ENCODE peak calls at places on chromosomes 16 and 17, in ten cellular contexts. N is suprapubic skin, W is upper lobe of left lung, F is breast epithelium, D is HCT116, I is body of pancreas, V is A549, A is prostate gland, J is Peyer's patch, R is uterus. Z is an unnamed sample. For H3K4me1, the result is how much of the 10 kb centered on the place peaks cover.

GRCh38 chr17:1999557-2000251 is 25.4 kb downstream of the RTN4RL1 start:
- DNase-seq in V (peak), A (peak), D (no peak), J (peak), N (peak), W (peak), R (no peak), F (peak), I (peak), Z (no peak)

GRCh38 chr17:18862011-18862410 is 4.1 kb downstream of the PRPSAP2 start:
- DNase-seq in I (no peak), D (no peak), A (no peak), N (no peak), F (no peak), R (no peak), W (no peak), J (peak), V (no peak), Z (no peak)

GRCh38 chr16:57663436-57663835 is 4.7 kb upstream of the ADGRG3 start:
- DNase-seq in D (no peak), J (no peak), V (no peak), R (no peak), F (no peak), W (no peak), N (no peak), I (no peak), A (no peak), Z (no peak)

GRCh38 chr16:70407811-70408274 is 31.1 kb downstream of the ST3GAL2 start:
- DNase-seq in V (no peak), I (no peak), A (no peak), W (no peak), R (no peak), F (no peak), D (no peak), J (no peak), N (no peak), Z (no peak)

GRCh38 chr16:53809088-53809951 is 105.4 kb downstream of the FTO start:
- DNase-seq in R (no peak), D (no peak), A (no peak), N (no peak), W (no peak), J (no peak), F (no peak), V (no peak), I (no peak), Z (no peak)

GRCh38 chr17:32445075-32445427 is 741 bp downstream of the PSMD11 start:
- DNase-seq in N (no peak), W (peak), F (no peak), R (no peak), I (peak), V (peak), A (peak), J (peak), D (no peak), Z (no peak)

GRCh38 chr17:61581611-61582349 is 9.2 kb downstream of the NACA2 start:
- DNase-seq in A (no peak), I (no peak), D (no peak), W (no peak), N (no peak), V (no peak), F (no peak), J (no peak), R (no peak), Z (no peak)

GRCh38 chr17:63433746-63434591 is 12.1 kb downstream of the CYB561 start:
- DNase-seq in W (peak), V (peak), R (peak), D (no peak), I (peak), J (peak), N (peak), A (peak), F (no peak), Z (no peak)

GRCh38 chr16:681746-682427 is 1.7 kb downstream of the STUB1 start:
- DNase-seq in I (no peak), F (no peak), W (no peak), R (no peak), A (no peak), V (no peak), J (no peak), D (no peak), N (no peak), Z (no peak)

GRCh38 chr17:21248495-21248894 is 4.7 kb downstream of the NATD1 start:
- DNase-seq in A (no peak), J (no peak), F (no peak), D (no peak), N (no peak), V (no peak), R (no peak), I (no peak), W (no peak), Z (no peak)

GRCh38 chr17:3626831-3627565 is 9.1 kb downstream of the SHPK start:
- DNase-seq in R (no peak), F (no peak), D (no peak), A (no peak), J (no peak), W (no peak), N (no peak), V (no peak), I (no peak), Z (no peak)

GRCh38 chr17:48472485-48473281 is 42.7 kb upstream of the SKAP1 start:
- DNase-seq in R (no peak), V (peak), I (no peak), A (no peak), F (no peak), J (no peak), D (peak), W (no peak), N (no peak), Z (no peak)

GRCh38 chr16:17548825-17549224 is 78.1 kb upstream of the XYLT1 start:
- DNase-seq in N (no peak), A (no peak), D (no peak), J (no peak), W (no peak), R (no peak), I (no peak), V (no peak), F (no peak), Z (no peak)

GRCh38 chr16:11681526-11681925 is 13.3 kb downstream of the SNN start:
- DNase-seq in I (no peak), A (no peak), N (peak), D (no peak), R (peak), J (peak), V (no peak), F (no peak), W (peak), Z (no peak)

GRCh38 chr16:24070851-24071250 is 185.3 kb upstream of the CACNG3 start:
- DNase-seq in R (no peak), N (no peak), W (no peak), D (peak), F (no peak), I (peak), A (no peak), V (peak), J (peak), Z (no peak)

GRCh38 chr16:19540241-19540970 is 15.1 kb upstream of the VPS35L start:
- DNase-seq in F (no peak), J (no peak), A (no peak), I (no peak), W (no peak), N (no peak), D (no peak), V (no peak), R (no peak), Z (no peak)

GRCh38 chr17:6995500-6996255 is at the start of gene ALOX12:
- DNase-seq in N (no peak), D (no peak), I (no peak), A (peak), W (peak), F (peak), R (peak), J (no peak), V (no peak), Z (no peak)

GRCh38 chr17:68133370-68134045 is 98.0 kb downstream of the KPNA2 start:
- DNase-seq in I (no peak), A (no peak), R (no peak), D (no peak), V (no peak), W (no peak), F (no peak), N (no peak), J (no peak), Z (no peak)

GRCh38 chr17:83202002-83203000 is 122.9 kb downstream of the METRNL start:
- DNase-seq in I (peak), D (no peak), W (peak), A (peak), V (no peak), F (no peak), J (peak), N (peak), R (peak), Z (no peak)

GRCh38 chr16:27806388-27806787 is 256.4 kb downstream of the KATNIP start:
- DNase-seq in D (no peak), V (no peak), N (no peak), A (no peak), F (no peak), J (no peak), I (no peak), W (no peak), R (no peak), Z (no peak)

GRCh38 chr16:12639044-12639443 is 164.6 kb downstream of the CPPED1 start:
- DNase-seq in I (no peak), N (no peak), W (no peak), J (no peak), D (no peak), V (peak), R (no peak), F (no peak), A (no peak), Z (no peak)

GRCh38 chr16:57810197-57811024 is 8.1 kb upstream of the KIFC3 start:
- DNase-seq in N (peak), J (peak), D (peak), A (peak), I (peak), F (peak), V (peak), R (peak), W (peak), Z (peak)

GRCh38 chr17:65800655-65801054 is 239.2 kb upstream of the AXIN2 start:
- DNase-seq in D (no peak), R (no peak), J (no peak), W (no peak), F (no peak), N (no peak), V (no peak), I (no peak), A (no peak), Z (no peak)

GRCh38 chr17:43856141-43856540 is 9.2 kb downstream of the CD300LG start:
- DNase-seq in R (no peak), I (no peak), A (no peak), V (no peak), D (no peak), F (no peak), W (no peak), N (no peak), J (no peak), Z (no peak)

GRCh38 chr16:35188288-35189155 is 1729.1 kb downstream of the TP53TG3F start:
- DNase-seq in J (no peak), N (no peak), V (peak), I (peak), D (no peak), A (no peak), W (no peak), F (no peak), R (no peak), Z (no peak)

GRCh38 chr16:25553711-25554436 is 137.9 kb upstream of the HS3ST4 start:
- DNase-seq in J (no peak), F (no peak), I (peak), N (no peak), D (no peak), R (no peak), V (peak), W (no peak), A (no peak), Z (no peak)

GRCh38 chr16:56671706-56672105 is 2.1 kb downstream of the MT1H start:
- DNase-seq in D (no peak), N (no peak), R (no peak), V (no peak), A (no peak), F (no peak), W (no peak), I (no peak), J (no peak), Z (no peak)

GRCh38 chr16:22324787-22325597 is 27.8 kb downstream of the POLR3E start:
- DNase-seq in I (no peak), D (no peak), J (no peak), W (no peak), F (no peak), V (no peak), A (no peak), R (no peak), N (no peak), Z (no peak)

GRCh38 chr17:7293131-7293557 is 1.3 kb downstream of the YBX2 start:
- DNase-seq in I (no peak), D (no peak), N (no peak), R (no peak), W (no peak), A (no peak), J (no peak), V (no peak), F (no peak), Z (no peak)

GRCh38 chr17:61551255-61551742 is 39.7 kb downstream of the NACA2 start:
- DNase-seq in W (no peak), V (peak), N (no peak), D (peak), A (no peak), R (no peak), J (no peak), I (no peak), F (no peak), Z (no peak)

GRCh38 chr17:47935961-47936360 is 5.4 kb upstream of the PNPO start:
- DNase-seq in W (no peak), F (no peak), J (no peak), N (no peak), R (no peak), A (no peak), V (peak), I (no peak), D (peak), Z (no peak)

GRCh38 chr17:82837586-82838320 is 2.1 kb downstream of the ZNF750 start:
- DNase-seq in F (no peak), V (no peak), R (no peak), A (no peak), N (no peak), J (no peak), W (no peak), D (no peak), I (no peak), Z (no peak)

GRCh38 chr17:35879748-35880654 is at the start of gene CCL5:
- DNase-seq in I (peak), A (no peak), R (no peak), V (no peak), J (peak), W (no peak), D (no peak), N (no peak), F (no peak), Z (no peak)
- TF ChIP-seq POLR2A in I (peak), A (no peak), R (no peak), V (no peak), J (peak), W (no peak), D (no peak), N (peak), F (no peak), Z (no peak)

DNA sequence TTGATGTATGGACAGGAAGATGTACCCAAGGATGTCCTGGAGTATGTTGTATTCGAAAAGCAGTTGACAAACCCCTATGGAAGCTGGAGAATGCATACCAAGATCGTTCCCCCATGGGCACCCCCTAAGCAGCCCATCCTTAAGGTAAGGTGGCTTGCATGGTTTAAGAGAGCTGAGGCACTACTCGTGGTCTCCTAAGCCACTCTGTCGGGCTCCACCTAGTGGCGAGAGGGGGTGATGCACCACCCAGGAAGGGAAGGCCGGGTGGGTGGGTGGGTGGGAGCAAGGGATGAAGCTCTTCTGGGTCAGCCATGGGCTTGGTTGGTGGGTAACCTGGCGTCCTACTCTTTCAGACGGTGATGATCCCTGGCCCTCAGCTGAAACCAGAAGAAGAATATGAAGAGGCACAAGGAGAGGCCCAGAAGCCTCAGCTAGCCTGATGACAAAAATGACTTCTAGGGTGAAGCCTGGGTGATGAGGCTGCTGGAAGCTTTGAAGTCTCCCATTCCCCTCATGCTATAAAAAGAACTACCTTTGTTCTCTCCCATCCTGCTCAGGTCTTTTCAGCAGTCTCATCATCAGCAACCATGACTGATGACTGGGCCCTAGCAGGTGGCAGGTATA is 21.5 kb downstream of the GPR179 start:
- DNase-seq in R (peak), A (no peak), D (peak), W (peak), V (peak), I (peak), F (no peak), N (no peak), J (peak), Z (no peak)
- TF ChIP-seq CTCF in R (peak), A (peak), D (peak), W (peak), V (peak), I (peak), F (no peak), N (peak), J (peak), Z (no peak)

GRCh38 chr17:76272541-76273434 is 7.6 kb downstream of the UBALD2 start:
- DNase-seq in J (peak), A (no peak), R (no peak), I (no peak), N (no peak), V (no peak), W (no peak), D (no peak), F (no peak), Z (no peak)

GRCh38 chr17:76273435-76273921 is 8.3 kb downstream of the UBALD2 start:
- DNase-seq in F (no peak), V (no peak), N (peak), I (no peak), D (no peak), R (no peak), J (no peak), W (no peak), A (no peak), Z (no peak)

GRCh38 chr17:76275382-76276068 is 10.4 kb downstream of the UBALD2 start:
- DNase-seq in V (no peak), A (no peak), J (no peak), D (no peak), I (no peak), W (no peak), N (no peak), R (no peak), F (no peak), Z (no peak)

GRCh38 chr17:76274559-76274956 is 9.4 kb downstream of the UBALD2 start:
- DNase-seq in J (no peak), V (no peak), I (no peak), F (no peak), A (no peak), D (no peak), W (no peak), N (no peak), R (no peak), Z (no peak)

GRCh38 chr17:76273923-76274558 is 8.9 kb downstream of the UBALD2 start:
- DNase-seq in F (no peak), I (no peak), A (no peak), D (no peak), V (no peak), R (no peak), J (no peak), N (no peak), W (no peak), Z (no peak)
- H3K4me1 ChIP-seq in F (under half), I (under half), A (under half), D (under half), V (under half), R (under half), J (under half), N (half or more), W (half or more), Z (under half)

GRCh38 chr17:27463235-27463677 is 7.0 kb downstream of the KSR1 start:
- DNase-seq in I (no peak), W (no peak), J (no peak), D (no peak), V (no peak), R (no peak), F (no peak), N (no peak), A (no peak), Z (no peak)

GRCh38 chr17:27464431-27464830 is 8.2 kb downstream of the KSR1 start:
- DNase-seq in A (no peak), R (no peak), F (no peak), J (no peak), D (no peak), W (no peak), I (no peak), N (no peak), V (no peak), Z (no peak)

GRCh38 chr17:27469256-27469655 is 13.0 kb downstream of the KSR1 start:
- DNase-seq in N (no peak), A (no peak), R (no peak), W (no peak), J (no peak), V (no peak), D (no peak), F (no peak), I (no peak), Z (no peak)

GRCh38 chr17:27466376-27466747 is 10.1 kb downstream of the KSR1 start:
- DNase-seq in F (no peak), W (no peak), V (no peak), D (no peak), A (no peak), J (peak), I (no peak), R (no peak), N (no peak), Z (no peak)

DNA sequence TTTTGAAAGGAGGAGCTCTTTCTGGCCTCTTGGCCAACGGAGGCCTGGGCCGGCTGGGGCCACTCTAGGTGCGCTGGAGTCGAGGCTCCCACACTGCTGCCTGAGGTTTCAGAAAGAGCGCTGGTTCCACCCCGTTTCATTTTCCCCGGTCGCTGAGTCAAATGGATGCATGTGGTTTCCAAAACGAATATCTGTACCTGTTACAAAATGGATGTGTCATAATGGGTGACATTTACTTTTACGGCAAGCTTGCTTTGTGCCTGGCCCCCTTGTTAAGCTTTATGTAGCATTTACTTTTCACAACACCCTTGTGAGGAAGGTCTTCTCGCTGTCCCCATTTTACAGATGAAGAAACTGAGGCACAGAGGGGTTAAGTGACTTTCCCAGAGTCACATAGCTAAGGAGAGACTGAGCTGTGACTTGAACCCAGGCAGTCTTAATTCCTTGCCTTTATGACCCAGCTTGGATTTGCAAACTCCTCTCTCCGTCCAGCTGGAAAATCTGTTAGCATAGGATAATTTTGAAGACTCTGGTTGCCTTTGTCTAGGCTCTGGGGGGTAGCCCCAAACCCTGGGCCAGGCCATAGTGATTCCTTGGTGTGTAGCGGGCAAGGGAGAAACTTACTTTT is 10.6 kb downstream of the KSR1 start:
- DNase-seq in D (no peak), N (no peak), I (no peak), R (no peak), W (peak), V (no peak), J (peak), A (no peak), F (no peak), Z (no peak)
- TF ChIP-seq POLR2A in D (no peak), N (no peak), I (no peak), R (no peak), W (no peak), V (no peak), J (no peak), A (no peak), F (no peak), Z (no peak)

GRCh38 chr16:85329059-85329812 is 217.0 kb upstream of the CIBAR2 start:
- DNase-seq in V (no peak), W (no peak), J (peak), N (no peak), I (no peak), D (peak), R (no peak), F (no peak), A (no peak), Z (no peak)
- TF ChIP-seq CTCF in V (no peak), W (no peak), J (no peak), N (no peak), I (no peak), D (no peak), R (no peak), F (no peak), A (no peak), Z (no peak)

GRCh38 chr16:16147316-16147999 is 75.8 kb downstream of the ABCC6 start:
- DNase-seq in A (no peak), D (no peak), V (no peak), R (no peak), I (no peak), N (no peak), W (no peak), J (no peak), F (no peak), Z (no peak)
- H3K4me1 ChIP-seq in A (under half), D (under half), V (under half), R (under half), I (under half), N (under half), W (under half), J (under half), F (under half), Z (half or more)

GRCh38 chr17:45052052-45052772 is 780 bp upstream of the DCAKD start:
- DNase-seq in J (peak), D (no peak), I (peak), V (peak), N (peak), R (peak), W (peak), F (no peak), A (peak), Z (no peak)
- TF ChIP-seq POLR2A in J (peak), D (no peak), I (peak), V (peak), N (no peak), R (peak), W (peak), F (peak), A (peak), Z (no peak)

DNA sequence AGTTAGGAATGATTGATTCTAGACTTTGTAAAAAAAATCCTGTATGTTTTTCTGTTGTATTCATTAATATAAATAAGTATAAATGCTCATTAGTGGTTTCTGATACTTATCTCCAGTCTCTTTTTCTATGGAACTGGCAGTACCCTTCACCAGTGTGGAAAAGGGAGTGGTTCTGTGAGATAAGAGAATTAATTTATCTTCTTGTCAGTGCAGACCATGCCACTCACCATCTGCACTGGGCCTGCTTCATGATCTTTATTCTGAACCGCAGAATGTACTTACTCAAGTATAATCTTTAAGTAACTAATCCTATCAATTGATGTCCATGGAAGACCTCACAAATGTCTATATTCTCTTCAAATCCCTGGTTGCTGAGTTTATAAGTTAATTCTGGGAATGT is 836.1 kb upstream of the CDH8 start:
- DNase-seq in D (no peak), A (no peak), V (no peak), N (no peak), R (no peak), J (no peak), W (no peak), I (no peak), F (no peak), Z (no peak)
- TF ChIP-seq CTCF in D (no peak), A (no peak), V (no peak), N (no peak), R (no peak), J (no peak), W (no peak), I (no peak), F (no peak), Z (no peak)